ENCODE peak calls at places on chromosome 3, in five cellular contexts. U, W, P, O and Q are unnamed samples.

GRCh38 chr3:16828815-16829214 is 55.9 kb upstream of the PLCL2 start:
- DNase-seq in U (peak), W (peak), P (no peak), O (no peak), Q (peak)

GRCh38 chr3:17905996-17906395 is 163.6 kb upstream of the TBC1D5 start:
- DNase-seq in U (no peak), W (no peak), P (no peak), O (no peak), Q (no peak)

GRCh38 chr3:43231276-43232000 is 54.9 kb upstream of the SNRK start:
- DNase-seq in U (no peak), W (no peak), P (no peak), O (no peak), Q (no peak)

GRCh38 chr3:145716519-145716918 is 444.5 kb downstream of the PLOD2 start:
- DNase-seq in U (no peak), W (no peak), P (no peak), O (no peak), Q (no peak)

GRCh38 chr3:34957707-34958106 is 681.6 kb upstream of the ARPP21 start:
- DNase-seq in U (no peak), W (no peak), P (no peak), O (no peak), Q (no peak)

GRCh38 chr3:18302517-18302916 is 122.6 kb downstream of the SATB1 start:
- DNase-seq in U (no peak), W (no peak), P (no peak), O (no peak), Q (no peak)

GRCh38 chr3:127767126-127767525 is 55.2 kb downstream of the MGLL start:
- DNase-seq in U (no peak), W (no peak), P (no peak), O (peak), Q (no peak)

GRCh38 chr3:136778865-136779264 is 26.7 kb upstream of the STAG1 start:
- DNase-seq in U (no peak), W (no peak), P (no peak), O (no peak), Q (no peak)

GRCh38 chr3:53775834-53776251 is 70.4 kb downstream of the CHDH start:
- DNase-seq in U (no peak), W (no peak), P (no peak), O (no peak), Q (no peak)

GRCh38 chr3:15331606-15332404 is 581 bp downstream of the SH3BP5 start:
- DNase-seq in U (no peak), W (no peak), P (no peak), O (no peak), Q (peak)

GRCh38 chr3:99477650-99478049 is 160.7 kb upstream of the COL8A1 start:
- DNase-seq in U (no peak), W (no peak), P (no peak), O (no peak), Q (no peak)

GRCh38 chr3:69542265-69543079 is 156.6 kb upstream of the FRMD4B start:
- DNase-seq in U (no peak), W (no peak), P (no peak), O (no peak), Q (peak)

GRCh38 chr3:21587894-21588293 is 163.1 kb downstream of the ZNF385D start:
- DNase-seq in U (no peak), W (no peak), P (no peak), O (no peak), Q (no peak)

GRCh38 chr3:14909250-14909649 is 38.1 kb upstream of the NR2C2 start:
- DNase-seq in U (no peak), W (no peak), P (no peak), O (no peak), Q (no peak)

GRCh38 chr3:53804697-53805462 is 41.3 kb downstream of the CHDH start:
- DNase-seq in U (peak), W (no peak), P (no peak), O (no peak), Q (no peak)

GRCh38 chr3:178439504-178439903 is 96.7 kb upstream of the KCNMB2 start:
- DNase-seq in U (no peak), W (no peak), P (no peak), O (no peak), Q (no peak)

GRCh38 chr3:67030785-67031740 is 33.0 kb downstream of the KBTBD8 start:
- DNase-seq in U (no peak), W (no peak), P (peak), O (no peak), Q (no peak)

GRCh38 chr3:194450341-194450740 is 36.5 kb downstream of the ATP13A3 start:
- DNase-seq in U (no peak), W (no peak), P (no peak), O (no peak), Q (no peak)

GRCh38 chr3:73746610-73747009 is 121.9 kb upstream of the PDZRN3 start:
- DNase-seq in U (no peak), W (no peak), P (no peak), O (no peak), Q (no peak)

GRCh38 chr3:43960448-43960840 is 269.7 kb downstream of the ABHD5 start:
- DNase-seq in U (no peak), W (no peak), P (no peak), O (no peak), Q (no peak)

GRCh38 chr3:190269096-190269495 is 53.1 kb downstream of the CLDN1 start:
- DNase-seq in U (no peak), W (no peak), P (no peak), O (no peak), Q (no peak)

GRCh38 chr3:66163222-66163621 is 57.6 kb upstream of the SLC25A26 start:
- DNase-seq in U (no peak), W (no peak), P (no peak), O (no peak), Q (no peak)

GRCh38 chr3:18199757-18200156 is 225.4 kb downstream of the SATB1 start:
- DNase-seq in U (no peak), W (no peak), P (no peak), O (no peak), Q (no peak)

GRCh38 chr3:47542614-47543173 is 29.2 kb upstream of the ELP6 start:
- DNase-seq in U (no peak), W (no peak), P (no peak), O (no peak), Q (no peak)

GRCh38 chr3:41519746-41520145 is 320.4 kb downstream of the CTNNB1 start:
- DNase-seq in U (no peak), W (no peak), P (no peak), O (no peak), Q (no peak)

GRCh38 chr3:140292154-140292553 is 357.2 kb downstream of the CLSTN2 start:
- DNase-seq in U (no peak), W (no peak), P (no peak), O (no peak), Q (no peak)

GRCh38 chr3:133834621-133835417 is 29.2 kb downstream of the SRPRB start:
- DNase-seq in U (no peak), W (no peak), P (no peak), O (no peak), Q (no peak)

GRCh38 chr3:121660356-121661171 is at the start of gene HCLS1:
- DNase-seq in U (no peak), W (no peak), P (peak), O (no peak), Q (no peak)

GRCh38 chr3:136914739-136915138 is 43.0 kb upstream of the IL20RB start:
- DNase-seq in U (no peak), W (no peak), P (no peak), O (no peak), Q (no peak)

GRCh38 chr3:63333815-63334214 is 55.7 kb downstream of the SYNPR start:
- DNase-seq in U (no peak), W (no peak), P (no peak), O (no peak), Q (no peak)

GRCh38 chr3:145490088-145491055 is 670.6 kb downstream of the PLOD2 start:
- DNase-seq in U (no peak), W (no peak), P (no peak), O (no peak), Q (no peak)

GRCh38 chr3:194046995-194047681 is 88.8 kb upstream of the HES1 start:
- DNase-seq in U (no peak), W (no peak), P (no peak), O (no peak), Q (no peak)

DNA sequence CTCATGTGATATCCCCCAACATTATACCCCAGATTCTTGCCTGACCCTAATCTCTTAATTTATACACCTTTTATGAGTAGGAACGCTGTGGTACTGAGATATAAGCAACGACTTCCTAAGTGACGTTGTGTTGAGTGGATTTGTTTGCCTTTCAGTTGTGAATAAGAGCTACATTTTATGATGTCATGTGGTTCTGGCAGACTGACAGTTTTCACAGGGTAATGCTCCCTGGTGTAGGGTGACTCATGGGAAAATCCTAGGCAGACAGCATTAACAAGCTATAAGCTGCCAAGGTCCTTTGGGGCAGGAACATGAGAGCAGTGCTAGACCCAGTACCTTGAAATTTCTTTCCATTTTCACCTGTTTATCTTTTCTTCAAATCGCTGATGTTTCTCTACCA is 11.2 kb downstream of the C3orf52 start:
- DNase-seq in U (peak), W (no peak), P (no peak), O (peak), Q (no peak)
- TF ChIP-seq ATF3 in U (peak), W (no peak), P (no peak), O (no peak), Q (no peak)

GRCh38 chr3:129581623-129582022 is 24.9 kb downstream of the PLXND1 start:
- DNase-seq in U (no peak), W (no peak), P (no peak), O (no peak), Q (no peak)
- TF ChIP-seq ATF3 in U (no peak), W (no peak), P (no peak), O (no peak), Q (no peak)

DNA sequence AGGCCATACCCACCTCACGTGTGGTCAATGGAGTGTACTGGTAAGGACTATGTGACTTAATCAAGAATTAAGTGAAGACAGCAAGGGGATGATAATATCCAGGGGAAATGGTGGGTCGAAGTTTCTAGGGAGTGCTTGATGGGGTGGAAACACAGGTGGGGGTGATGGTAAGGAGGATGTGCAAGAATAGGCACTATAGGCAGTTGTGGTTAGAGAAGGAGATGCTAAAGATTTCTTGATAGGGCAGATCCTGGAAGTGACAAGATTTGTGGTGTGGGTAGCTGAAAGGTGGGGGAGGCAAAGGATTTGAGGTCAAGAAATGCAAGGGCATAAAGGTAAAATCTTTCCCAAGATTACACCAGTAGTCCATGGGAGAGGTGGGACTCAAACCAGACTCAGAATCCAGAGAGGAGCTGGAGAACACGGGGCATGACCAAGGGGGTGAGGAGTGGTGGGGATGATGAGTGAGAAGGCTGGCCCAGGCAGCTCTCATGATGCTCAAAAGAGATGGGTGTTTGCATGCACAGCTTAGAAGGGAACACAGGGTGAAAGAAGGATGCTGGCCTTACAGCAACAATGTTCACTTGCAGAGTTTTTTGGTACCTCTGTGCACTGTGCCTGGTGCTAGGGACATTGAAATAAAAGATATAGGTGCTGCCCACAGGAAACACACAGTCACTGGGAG is 78.4 kb downstream of the CCR1 start:
- DNase-seq in U (no peak), W (no peak), P (no peak), O (no peak), Q (no peak)
- TF ChIP-seq ATF3 in U (no peak), W (no peak), P (no peak), O (no peak), Q (no peak)

GRCh38 chr3:4780545-4780957 is 198.7 kb upstream of the BHLHE40 start:
- DNase-seq in U (no peak), W (no peak), P (no peak), O (peak), Q (no peak)

GRCh38 chr3:4778740-4779139 is 200.5 kb upstream of the BHLHE40 start:
- DNase-seq in U (no peak), W (no peak), P (no peak), O (no peak), Q (no peak)

GRCh38 chr3:4776980-4777581 is 202.2 kb upstream of the BHLHE40 start:
- DNase-seq in U (no peak), W (no peak), P (peak), O (no peak), Q (no peak)

GRCh38 chr3:4776399-4776979 is 202.7 kb upstream of the BHLHE40 start:
- DNase-seq in U (no peak), W (no peak), P (peak), O (no peak), Q (no peak)

GRCh38 chr3:4778119-4778518 is 201.1 kb upstream of the BHLHE40 start:
- DNase-seq in U (no peak), W (no peak), P (no peak), O (no peak), Q (no peak)
- TF ChIP-seq ATF3 in U (no peak), W (no peak), P (no peak), O (no peak), Q (no peak)

GRCh38 chr3:100877286-100877685 is 115.9 kb downstream of the ABI3BP start:
- DNase-seq in U (no peak), W (no peak), P (no peak), O (no peak), Q (no peak)
- TF ChIP-seq ATF3 in U (no peak), W (no peak), P (no peak), O (no peak), Q (no peak)

DNA sequence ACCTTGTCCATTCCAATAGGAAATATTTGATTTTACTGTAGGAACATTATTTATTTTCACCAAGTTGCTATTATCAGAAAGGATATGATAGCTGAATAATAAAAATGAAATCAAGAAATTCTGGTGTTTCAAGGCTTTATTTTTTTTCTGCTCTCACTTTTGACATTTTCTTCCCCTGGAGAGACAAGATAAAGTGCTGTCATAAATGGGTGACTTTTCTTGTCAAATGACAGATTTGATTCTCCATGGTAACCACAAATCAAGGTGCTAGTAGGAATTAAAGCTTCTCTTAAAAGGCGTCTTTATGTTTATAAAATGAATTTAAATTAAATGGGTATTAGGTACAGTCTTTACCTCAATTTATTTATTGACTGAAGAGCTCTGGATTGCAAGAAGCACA is 124.6 kb downstream of the FOXP1 start:
- DNase-seq in U (no peak), W (no peak), P (no peak), O (no peak), Q (no peak)
- TF ChIP-seq ATF3 in U (no peak), W (no peak), P (no peak), O (no peak), Q (no peak)

GRCh38 chr3:10173926-10174435 is 9.3 kb downstream of the IRAK2 start:
- DNase-seq in U (no peak), W (no peak), P (no peak), O (peak), Q (no peak)

GRCh38 chr3:10170915-10171478 is 6.3 kb downstream of the IRAK2 start:
- DNase-seq in U (no peak), W (no peak), P (no peak), O (no peak), Q (no peak)

GRCh38 chr3:10169000-10169496 is 4.3 kb downstream of the IRAK2 start:
- DNase-seq in U (no peak), W (no peak), P (no peak), O (no peak), Q (no peak)

GRCh38 chr3:10177737-10178136 is 13.0 kb downstream of the IRAK2 start:
- DNase-seq in U (no peak), W (no peak), P (no peak), O (no peak), Q (no peak)

DNA sequence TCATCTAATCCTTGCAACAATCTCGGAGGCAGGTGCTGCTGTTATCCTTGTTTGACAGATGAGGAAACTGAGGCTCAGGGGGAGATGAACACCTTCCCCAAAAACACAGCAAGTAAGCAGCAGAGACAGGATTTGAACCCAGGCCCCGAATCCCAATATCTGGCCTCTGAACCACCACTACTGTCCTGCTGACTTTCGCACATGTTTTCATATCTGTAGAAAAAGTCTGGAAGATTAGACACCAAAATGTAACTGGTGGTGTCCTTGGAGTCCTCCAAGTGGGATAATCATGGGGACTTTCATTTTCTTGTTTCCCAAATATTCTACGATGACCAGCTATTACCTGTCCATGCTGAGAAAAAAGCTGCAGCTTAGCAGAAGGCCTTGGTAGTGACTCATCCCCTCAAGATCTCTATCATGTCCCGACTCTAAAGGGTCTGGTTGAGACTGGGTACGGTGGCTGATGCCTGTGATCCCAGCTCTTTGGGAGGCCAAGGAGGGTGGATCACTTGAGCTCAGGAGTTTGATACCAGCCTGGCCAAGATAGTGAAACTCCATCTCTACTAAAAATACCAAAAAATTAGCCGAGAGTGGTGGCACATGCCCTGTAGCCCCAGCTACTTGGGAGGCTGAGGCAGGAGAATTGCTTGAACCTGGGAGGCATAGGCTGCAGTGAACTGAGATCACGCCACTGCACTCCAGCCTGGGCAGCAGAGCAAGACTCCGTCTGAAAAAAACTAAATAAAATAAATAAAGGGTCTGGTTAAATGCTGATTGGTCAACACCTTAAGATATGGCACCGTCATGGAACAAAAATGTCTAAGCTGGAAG is 8.6 kb downstream of the IRAK2 start:
- DNase-seq in U (no peak), W (no peak), P (no peak), O (no peak), Q (no peak)
- TF ChIP-seq ATF3 in U (no peak), W (no peak), P (no peak), O (no peak), Q (no peak)

DNA sequence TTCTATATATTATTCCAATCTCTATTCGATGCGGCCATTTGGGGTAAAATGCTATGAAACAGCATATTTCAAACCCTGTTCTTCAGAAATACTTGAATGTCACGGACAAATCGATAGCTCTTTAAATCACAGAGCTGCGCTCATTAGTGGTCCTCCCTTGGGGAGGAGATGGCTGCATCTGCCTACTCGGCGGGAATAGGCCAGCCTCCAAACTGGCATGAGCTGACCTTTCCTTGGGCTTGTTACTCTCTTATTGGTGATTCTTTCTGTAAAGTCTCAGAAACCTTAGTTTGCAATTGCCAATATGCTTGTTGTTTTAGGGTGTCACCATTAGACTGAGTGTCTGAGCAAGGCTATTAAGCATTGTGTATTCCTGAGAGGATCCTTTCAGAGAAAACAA is 120.9 kb downstream of the BDH1 start:
- DNase-seq in U (no peak), W (no peak), P (no peak), O (no peak), Q (no peak)
- TF ChIP-seq ATF3 in U (no peak), W (no peak), P (no peak), O (no peak), Q (no peak)

GRCh38 chr3:171569571-171570132 is 109.4 kb upstream of the TNIK start:
- DNase-seq in U (no peak), W (no peak), P (no peak), O (no peak), Q (no peak)
- TF ChIP-seq ATF3 in U (no peak), W (no peak), P (no peak), O (no peak), Q (no peak)

DNA sequence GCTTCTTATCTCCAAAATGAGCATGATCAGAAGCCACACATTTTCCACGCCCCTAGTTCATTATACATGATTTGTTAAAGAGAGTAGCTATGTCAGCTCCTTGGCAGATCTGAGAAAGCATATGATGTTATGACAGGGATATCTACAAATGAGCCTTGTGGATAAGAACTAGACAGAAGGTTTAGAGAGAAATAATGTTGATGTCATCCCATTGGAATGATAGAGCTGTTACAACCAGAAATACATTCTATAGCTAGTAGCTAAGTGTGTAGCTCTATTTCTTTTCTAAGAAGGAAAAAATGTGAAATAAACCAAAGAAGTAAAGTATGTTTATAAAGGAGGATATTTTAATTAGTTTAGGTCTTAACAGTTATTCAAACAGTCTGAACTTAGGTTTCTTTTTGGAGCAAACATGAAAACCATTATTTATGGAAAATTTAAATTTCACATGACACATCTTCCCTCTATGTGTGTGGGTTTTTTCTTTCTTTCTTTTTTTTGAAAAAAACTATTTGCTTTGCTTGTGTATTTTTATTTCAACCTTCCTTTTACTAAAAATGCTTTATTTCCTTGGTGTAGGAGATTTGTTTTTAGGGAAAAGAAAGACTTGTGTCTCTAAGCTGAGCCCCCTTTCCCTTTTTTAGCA is 167.7 kb downstream of the GHSR start:
- DNase-seq in U (no peak), W (no peak), P (no peak), O (no peak), Q (no peak)
- TF ChIP-seq ATF3 in U (no peak), W (no peak), P (no peak), O (no peak), Q (no peak)